ENCODE peak calls at places on chromosomes 1 and 21, in four cellular contexts. J is suprapubic skin, Y is transverse colon, I is stomach. M is an unnamed sample.

GRCh38 chr1:237799762-237800474 is 90.8 kb downstream of the ZP4 start:
- DNase-seq in I (peak; percentile 77), J (no peak), Y (peak; percentile 76), M (no peak)

GRCh38 chr21:37503848-37504467 is 137.4 kb downstream of the DYRK1A start:
- DNase-seq in I (no peak), J (no peak), Y (no peak), M (no peak)

GRCh38 chr1:98323906-98324358 is 337.6 kb upstream of the SNX7 start:
- DNase-seq in Y (peak; percentile 19), J (no peak), I (peak; percentile 49), M (no peak)

GRCh38 chr1:153565529-153566374 is at the start of gene S100A2:
- DNase-seq in I (peak; percentile 46), J (peak; percentile 87), Y (peak; percentile 55), M (peak; percentile 63)

GRCh38 chr1:169466259-169467230 is 19.2 kb downstream of the SLC19A2 start:
- DNase-seq in Y (peak; percentile 26), I (no peak), J (no peak), M (peak; percentile 47)

GRCh38 chr1:33327587-33328325 is 6.9 kb upstream of the A3GALT2 start:
- DNase-seq in I (peak; percentile 69), Y (peak; percentile 35), J (peak; percentile 65), M (peak; percentile 54)

GRCh38 chr1:62981434-62981833 is 197.5 kb downstream of the ATG4C start:
- DNase-seq in Y (no peak), J (no peak), I (no peak), M (no peak)

GRCh38 chr1:194466706-194467105 is 1280.3 kb upstream of the B3GALT2 start:
- DNase-seq in Y (no peak), I (no peak), J (no peak), M (no peak)

GRCh38 chr21:42565206-42565810 is 51.7 kb downstream of the SLC37A1 start:
- DNase-seq in I (peak; percentile 22), Y (peak; percentile 6), J (peak; percentile 42), M (no peak)

GRCh38 chr1:196808529-196809235 is 10.8 kb upstream of the CFHR1 start:
- DNase-seq in Y (no peak), J (no peak), I (no peak), M (no peak)

GRCh38 chr1:245409341-245410195 is 254.8 kb downstream of the KIF26B start:
- DNase-seq in Y (no peak), I (no peak), J (no peak), M (no peak)

GRCh38 chr1:41305576-41306365 is 55.5 kb upstream of the FOXO6 start:
- DNase-seq in Y (no peak), J (no peak), I (peak; percentile 10), M (no peak)

GRCh38 chr1:225882699-225883615 is 777 bp upstream of the TMEM63A start:
- DNase-seq in J (peak; percentile 80), I (peak; percentile 73), Y (peak; percentile 61), M (peak; percentile 75)

GRCh38 chr1:22089787-22090186 is 37.3 kb downstream of the CDC42 start:
- DNase-seq in Y (no peak), J (no peak), I (no peak), M (no peak)

GRCh38 chr1:84539972-84540371 is 33.6 kb upstream of the GNG5 start:
- DNase-seq in Y (no peak), J (no peak), I (no peak), M (no peak)

GRCh38 chr1:39409055-39409816 is 82.2 kb upstream of the BMP8A start:
- DNase-seq in Y (peak; percentile 34), I (peak; percentile 43), J (peak; percentile 80), M (peak; percentile 60)

GRCh38 chr1:45442272-45442671 is 48.7 kb downstream of the TESK2 start:
- DNase-seq in Y (no peak), J (no peak), I (no peak), M (no peak)

GRCh38 chr1:53766766-53767409 is 27.9 kb upstream of the GLIS1 start:
- DNase-seq in Y (no peak), I (no peak), J (no peak), M (no peak)

GRCh38 chr1:38835230-38835827 is 24.2 kb downstream of the RRAGC start:
- DNase-seq in I (no peak), J (no peak), Y (peak; percentile 19), M (no peak)

GRCh38 chr21:16532841-16533240 is 803.1 kb downstream of the USP25 start:
- DNase-seq in I (no peak), Y (no peak), J (no peak), M (no peak)

GRCh38 chr1:87642581-87643129 is 314.0 kb downstream of the LMO4 start:
- DNase-seq in J (no peak), I (no peak), Y (no peak), M (no peak)

GRCh38 chr21:37266515-37267221 is 466 bp downstream of the VPS26C start:
- DNase-seq in J (peak; percentile 82), I (peak; percentile 60), Y (no peak), M (peak; percentile 42)

GRCh38 chr1:220367833-220368232 is 95.6 kb upstream of the RAB3GAP2 start:
- DNase-seq in I (no peak), Y (no peak), J (no peak), M (no peak)

GRCh38 chr21:42844411-42845113 is 34.8 kb downstream of the WDR4 start:
- DNase-seq in J (peak; percentile 47), I (peak; percentile 82), Y (no peak), M (peak; percentile 13)

GRCh38 chr1:238960071-238960470 is 426.3 kb upstream of the CHRM3 start:
- DNase-seq in J (no peak), Y (no peak), I (no peak), M (no peak)

GRCh38 chr1:100722211-100722610 is 2.7 kb downstream of the VCAM1 start:
- DNase-seq in I (no peak), J (no peak), Y (no peak), M (no peak)

GRCh38 chr21:36185498-36185897 is 28.9 kb downstream of the DOP1B start:
- DNase-seq in J (peak; percentile 10), Y (no peak), I (no peak), M (no peak)

GRCh38 chr1:50929376-50929958 is 30.6 kb downstream of the FAF1 start:
- DNase-seq in Y (no peak), J (no peak), I (no peak), M (no peak)

GRCh38 chr1:7294636-7295035 is 476.5 kb upstream of the VAMP3 start:
- DNase-seq in J (no peak), Y (no peak), I (no peak), M (no peak)

GRCh38 chr1:21552715-21553114 is 43.5 kb downstream of the ALPL start:
- DNase-seq in J (no peak), I (no peak), Y (no peak), M (no peak)

GRCh38 chr21:30354308-30355005 is 6.1 kb upstream of the KRTAP23-1 start:
- DNase-seq in J (no peak), I (no peak), Y (no peak), M (no peak)

GRCh38 chr1:154170547-154171221 is 15.8 kb upstream of the NUP210L start:
- DNase-seq in J (no peak), I (no peak), Y (no peak), M (no peak)

GRCh38 chr1:181396171-181396670 is 87.1 kb upstream of the CACNA1E start:
- DNase-seq in Y (no peak), I (no peak), J (no peak), M (no peak)

GRCh38 chr1:27992271-27992670 is 32.5 kb downstream of the XKR8 start:
- DNase-seq in J (no peak), I (no peak), Y (no peak), M (no peak)

GRCh38 chr1:29516063-29516820 is 279.9 kb downstream of the PTPRU start:
- DNase-seq in J (peak; percentile 28), I (peak; percentile 19), Y (no peak), M (no peak)

GRCh38 chr1:47644216-47644581 is 206.4 kb downstream of the FOXD2 start:
- DNase-seq in I (no peak), J (no peak), Y (no peak), M (no peak)

GRCh38 chr1:222263791-222264190 is 284.1 kb downstream of the HHIPL2 start:
- DNase-seq in Y (no peak), I (no peak), J (no peak), M (no peak)

GRCh38 chr1:151992345-151993083 is 1.1 kb downstream of the S100A10 start:
- DNase-seq in Y (peak; percentile 89), J (peak; percentile 96), I (peak; percentile 92), M (peak; percentile 72)
- TF ChIP-seq EP300 in Y (peak; percentile 33), J (no peak), I (no peak), M (no peak)

GRCh38 chr1:58815680-58816071 is 31.8 kb upstream of the JUN start:
- DNase-seq in J (no peak), Y (peak; percentile 77), I (no peak), M (no peak)
- H3K4me1 ChIP-seq in J (peaks cover 64% of the 10 kb centered on the region), Y (peaks cover 5% of the 10 kb centered on the region), I (peaks cover 63% of the 10 kb centered on the region), M (peaks cover 8% of the 10 kb centered on the region)

DNA sequence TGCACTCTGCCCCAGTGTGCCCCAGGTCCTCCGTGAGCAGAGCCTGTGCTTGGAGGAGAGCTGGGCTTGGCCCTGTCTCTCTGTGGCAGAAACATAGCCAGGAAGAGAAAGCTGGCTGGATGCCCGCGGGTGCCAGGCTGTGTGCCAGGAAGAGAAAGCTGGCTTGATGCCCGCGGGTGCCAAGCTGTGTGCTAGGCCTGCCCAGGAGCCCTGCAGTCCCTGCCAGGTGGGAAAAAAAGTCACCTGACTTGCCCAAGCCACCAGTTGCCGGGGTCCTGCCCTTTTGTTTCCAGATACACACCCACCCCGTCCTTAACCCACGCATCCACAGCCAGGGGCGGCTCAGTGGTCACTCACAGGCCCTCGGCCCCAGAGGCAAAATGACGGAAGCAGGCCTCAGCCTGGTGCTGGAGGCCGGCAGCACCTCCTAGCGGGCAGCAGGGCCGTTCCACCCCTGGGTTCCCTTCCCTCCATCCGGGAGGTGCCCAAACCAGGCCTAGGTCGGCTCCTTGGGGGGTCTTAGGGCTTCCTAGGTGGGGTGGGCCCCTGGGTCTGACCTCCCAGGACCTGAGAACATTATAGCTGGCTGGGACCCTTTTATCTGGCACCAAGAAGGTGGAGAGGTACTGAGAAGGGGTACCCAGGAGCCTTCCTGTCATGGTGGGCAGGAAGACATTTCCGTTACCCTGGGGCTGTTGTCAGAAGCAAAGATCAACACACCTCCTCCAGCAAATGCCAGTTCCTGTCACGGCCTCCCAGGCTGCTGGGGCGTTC is 9.1 kb downstream of the ITGB2 start:
- DNase-seq in I (peak; percentile 89), Y (peak; percentile 90), J (no peak), M (no peak)
- TF ChIP-seq POLR2A in I (no peak), Y (no peak), J (no peak), M (no peak)

GRCh38 chr1:231828182-231828920 is 201.8 kb downstream of the DISC1 start:
- DNase-seq in J (no peak), Y (no peak), I (no peak), M (no peak)
- TF ChIP-seq EP300 in J (no peak), Y (no peak), I (no peak), M (no peak)

GRCh38 chr1:23615423-23615822 is 56.1 kb upstream of the ID3 start:
- DNase-seq in I (no peak), Y (no peak), J (no peak), M (no peak)
- H3K4me1 ChIP-seq in I (peaks cover 18% of the 10 kb centered on the region), Y (no peaks in the 10 kb centered on the region), J (peaks cover 10% of the 10 kb centered on the region), M (no peaks in the 10 kb centered on the region)